ENCODE peak calls at places on chromosomes 2 and 18, in eight cellular contexts. X is Caki2; D is posterior vena cava; V is T-helper 2 cell; A is stimulated activated CD8-positive, alpha-beta memory T cell treated with anti-CD3 and anti-CD28 coated beads, Interleukin-7, amount 100 ng/mL, for 24 hours; K is keratinocyte; P is activated CD4-positive, alpha-beta T cell treated with anti-CD3 and anti-CD28 coated beads, Interleukin-2, amount 50 U/mL, for 24 hours; H is activated naive CD8-positive, alpha-beta T cell treated with anti-CD3 and anti-CD28 coated beads, Interleukin-2, amount 50 U/mL, for 24 hours. E is an unnamed sample.

GRCh38 chr2:15911686-15912085 is 28.7 kb upstream of the MYCN start:
- DNase-seq in X (no peak), D (no peak), V (no peak), A (no peak), K (no peak), P (no peak), H (no peak), E (no peak)

GRCh38 chr2:109663721-109664120 is 49.6 kb downstream of the SOWAHC start:
- DNase-seq in X (no peak), D (peak), V (no peak), A (no peak), K (peak), P (no peak), H (no peak), E (peak)

GRCh38 chr2:62304429-62305417 is 108.8 kb downstream of the B3GNT2 start:
- DNase-seq in X (no peak), D (peak), V (peak), A (no peak), K (no peak), P (no peak), H (peak), E (no peak)

GRCh38 chr2:158688722-158689121 is 106.4 kb upstream of the DAPL1 start:
- DNase-seq in X (no peak), D (no peak), V (no peak), A (no peak), K (peak), P (no peak), H (no peak), E (no peak)

GRCh38 chr2:226683196-226683595 is 116.4 kb downstream of the IRS1 start:
- DNase-seq in X (no peak), D (no peak), V (no peak), A (no peak), K (peak), P (no peak), H (no peak), E (no peak)

GRCh38 chr2:236614566-236614965 is 44.9 kb downstream of the ACKR3 start:
- DNase-seq in X (no peak), D (no peak), V (no peak), A (no peak), K (no peak), P (no peak), H (no peak), E (no peak)

GRCh38 chr2:214713080-214713830 is 96.2 kb downstream of the BARD1 start:
- DNase-seq in X (peak), D (no peak), V (no peak), A (no peak), K (no peak), P (no peak), H (no peak), E (no peak)

GRCh38 chr2:218626369-218626768 is 18.7 kb downstream of the PLCD4 start:
- DNase-seq in X (no peak), D (no peak), V (no peak), A (no peak), K (no peak), P (no peak), H (no peak), E (no peak)

GRCh38 chr2:227370791-227371312 is 8.3 kb downstream of the TM4SF20 start:
- DNase-seq in X (no peak), D (no peak), V (no peak), A (no peak), K (no peak), P (no peak), H (no peak), E (no peak)

GRCh38 chr2:183248866-183249567 is 124.8 kb downstream of the NUP35 start:
- DNase-seq in X (peak), D (no peak), V (no peak), A (no peak), K (no peak), P (no peak), H (no peak), E (no peak)

GRCh38 chr2:27857417-27858172 is 32.6 kb downstream of the RBKS start:
- DNase-seq in X (no peak), D (no peak), V (no peak), A (no peak), K (peak), P (no peak), H (no peak), E (no peak)

GRCh38 chr18:75127143-75128021 is 81.6 kb downstream of the PTGR3 start:
- DNase-seq in X (no peak), D (peak), V (no peak), A (no peak), K (no peak), P (no peak), H (no peak), E (no peak)

GRCh38 chr2:9123069-9123468 is 83.5 kb upstream of the ASAP2 start:
- DNase-seq in X (no peak), D (no peak), V (no peak), A (no peak), K (no peak), P (no peak), H (no peak), E (no peak)

GRCh38 chr2:97714084-97714949 is 941 bp downstream of the ZAP70 start:
- DNase-seq in X (no peak), D (peak), V (no peak), A (no peak), K (no peak), P (no peak), H (peak), E (no peak)

GRCh38 chr18:51417643-51418483 is 220.4 kb upstream of the MEX3C start:
- DNase-seq in X (no peak), D (no peak), V (no peak), A (no peak), K (no peak), P (no peak), H (no peak), E (no peak)

GRCh38 chr2:100643906-100644501 is 81.2 kb downstream of the PDCL3 start:
- DNase-seq in X (no peak), D (no peak), V (peak), A (no peak), K (no peak), P (no peak), H (no peak), E (no peak)

GRCh38 chr2:173943738-173944137 is 21.4 kb downstream of the SP3 start:
- DNase-seq in X (no peak), D (no peak), V (no peak), A (no peak), K (no peak), P (no peak), H (no peak), E (no peak)

GRCh38 chr2:216424305-216424704 is 12.0 kb downstream of the SMARCAL1 start:
- DNase-seq in X (no peak), D (no peak), V (no peak), A (no peak), K (no peak), P (no peak), H (no peak), E (no peak)

GRCh38 chr2:240933048-240933965 is 27.2 kb downstream of the CROCC2 start:
- DNase-seq in X (no peak), D (peak), V (no peak), A (no peak), K (no peak), P (no peak), H (peak), E (no peak)

GRCh38 chr2:28960401-28960800 is 20.7 kb upstream of the TOGARAM2 start:
- DNase-seq in X (no peak), D (no peak), V (no peak), A (no peak), K (no peak), P (no peak), H (no peak), E (no peak)

GRCh38 chr2:230687498-230687897 is 25.1 kb upstream of the CAB39 start:
- DNase-seq in X (peak), D (no peak), V (no peak), A (no peak), K (no peak), P (no peak), H (no peak), E (no peak)

GRCh38 chr18:23575309-23575651 is 11.0 kb downstream of the NPC1 start:
- DNase-seq in X (no peak), D (no peak), V (no peak), A (no peak), K (no peak), P (no peak), H (no peak), E (no peak)

E was measured in Ammon's horn.